ENCODE peak calls at places on chromosomes 4 and X, in ten cellular contexts. One of them, this sample, is unnamed.

GRCh38 chrX:85544609-85545008 is 165.1 kb upstream of the POF1B start:
- DNase-seq in ovary: no peak
- DNase-seq in choroid plexus epithelial cell: peak; percentile 0
- DNase-seq in naive thymus-derived CD4-positive, alpha-beta T cell: no peak
- DNase-seq in GM23338: no peak
- DNase-seq in upper lobe of right lung: no peak
- DNase-seq in CD4-positive, CD25-positive, alpha-beta regulatory T cell: no peak
- DNase-seq in endodermal cell: no peak
- DNase-seq in GM06990: no peak
- DNase-seq in right atrium auricular region: no peak
- DNase-seq in this sample: no peak

GRCh38 chr4:121698119-121698732 is 1.4 kb upstream of the ANXA5 start:
- DNase-seq in ovary: peak; percentile 23
- DNase-seq in choroid plexus epithelial cell: no peak
- DNase-seq in naive thymus-derived CD4-positive, alpha-beta T cell: no peak
- DNase-seq in GM23338: no peak
- DNase-seq in upper lobe of right lung: no peak
- DNase-seq in CD4-positive, CD25-positive, alpha-beta regulatory T cell: no peak
- DNase-seq in endodermal cell: no peak
- DNase-seq in GM06990: no peak
- DNase-seq in right atrium auricular region: no peak
- DNase-seq in this sample: no peak

GRCh38 chr4:102439835-102440234 is 61.3 kb upstream of the NFKB1 start:
- DNase-seq in ovary: no peak
- DNase-seq in choroid plexus epithelial cell: peak; percentile 95
- DNase-seq in naive thymus-derived CD4-positive, alpha-beta T cell: no peak
- DNase-seq in GM23338: no peak
- DNase-seq in upper lobe of right lung: no peak
- DNase-seq in CD4-positive, CD25-positive, alpha-beta regulatory T cell: no peak
- DNase-seq in endodermal cell: no peak
- DNase-seq in GM06990: no peak
- DNase-seq in right atrium auricular region: no peak
- DNase-seq in this sample: no peak

GRCh38 chr4:28921886-28922285 is 1798.3 kb upstream of the PCDH7 start:
- DNase-seq in ovary: no peak
- DNase-seq in choroid plexus epithelial cell: no peak
- DNase-seq in naive thymus-derived CD4-positive, alpha-beta T cell: no peak
- DNase-seq in GM23338: no peak
- DNase-seq in upper lobe of right lung: no peak
- DNase-seq in CD4-positive, CD25-positive, alpha-beta regulatory T cell: no peak
- DNase-seq in endodermal cell: no peak
- DNase-seq in GM06990: no peak
- DNase-seq in right atrium auricular region: no peak
- DNase-seq in this sample: no peak

GRCh38 chrX:37652589-37653271 is 32.9 kb upstream of the XK start:
- DNase-seq in ovary: no peak
- DNase-seq in choroid plexus epithelial cell: no peak
- DNase-seq in naive thymus-derived CD4-positive, alpha-beta T cell: no peak
- DNase-seq in GM23338: no peak
- DNase-seq in upper lobe of right lung: no peak
- DNase-seq in CD4-positive, CD25-positive, alpha-beta regulatory T cell: no peak
- DNase-seq in endodermal cell: no peak
- DNase-seq in GM06990: no peak
- DNase-seq in right atrium auricular region: no peak
- DNase-seq in this sample: no peak

GRCh38 chr4:75634951-75635350 is 4.6 kb upstream of the CDKL2 start:
- DNase-seq in ovary: no peak
- DNase-seq in choroid plexus epithelial cell: peak; percentile 30
- DNase-seq in naive thymus-derived CD4-positive, alpha-beta T cell: no peak
- DNase-seq in GM23338: no peak
- DNase-seq in upper lobe of right lung: no peak
- DNase-seq in CD4-positive, CD25-positive, alpha-beta regulatory T cell: no peak
- DNase-seq in endodermal cell: no peak
- DNase-seq in GM06990: no peak
- DNase-seq in right atrium auricular region: no peak
- DNase-seq in this sample: no peak

GRCh38 chr4:2423695-2424094 is 4.9 kb downstream of the CFAP99 start:
- DNase-seq in ovary: no peak
- DNase-seq in choroid plexus epithelial cell: no peak
- DNase-seq in naive thymus-derived CD4-positive, alpha-beta T cell: no peak
- DNase-seq in GM23338: no peak
- DNase-seq in upper lobe of right lung: no peak
- DNase-seq in CD4-positive, CD25-positive, alpha-beta regulatory T cell: no peak
- DNase-seq in endodermal cell: peak; percentile 51
- DNase-seq in GM06990: no peak
- DNase-seq in right atrium auricular region: no peak
- DNase-seq in this sample: no peak

GRCh38 chrX:121356139-121356849 is 308.9 kb downstream of the GLUD2 start:
- DNase-seq in ovary: no peak
- DNase-seq in choroid plexus epithelial cell: no peak
- DNase-seq in naive thymus-derived CD4-positive, alpha-beta T cell: no peak
- DNase-seq in GM23338: no peak
- DNase-seq in upper lobe of right lung: no peak
- DNase-seq in CD4-positive, CD25-positive, alpha-beta regulatory T cell: no peak
- DNase-seq in endodermal cell: no peak
- DNase-seq in GM06990: no peak
- DNase-seq in right atrium auricular region: no peak
- DNase-seq in this sample: no peak

GRCh38 chr4:149279331-149279730 is 536.3 kb downstream of the IQCM start:
- DNase-seq in ovary: no peak
- DNase-seq in choroid plexus epithelial cell: no peak
- DNase-seq in naive thymus-derived CD4-positive, alpha-beta T cell: no peak
- DNase-seq in GM23338: no peak
- DNase-seq in upper lobe of right lung: no peak
- DNase-seq in CD4-positive, CD25-positive, alpha-beta regulatory T cell: no peak
- DNase-seq in endodermal cell: no peak
- DNase-seq in GM06990: no peak
- DNase-seq in right atrium auricular region: no peak
- DNase-seq in this sample: no peak

GRCh38 chrX:40145670-40146470 is 48.1 kb upstream of the BCOR start:
- DNase-seq in ovary: no peak
- DNase-seq in choroid plexus epithelial cell: no peak
- DNase-seq in naive thymus-derived CD4-positive, alpha-beta T cell: no peak
- DNase-seq in GM23338: no peak
- DNase-seq in upper lobe of right lung: no peak
- DNase-seq in CD4-positive, CD25-positive, alpha-beta regulatory T cell: no peak
- DNase-seq in endodermal cell: peak; percentile 68
- DNase-seq in GM06990: no peak
- DNase-seq in right atrium auricular region: no peak
- DNase-seq in this sample: no peak
- H3K4me3 ChIP-seq in ovary: peak overlapping the region; percentile 39
- H3K4me3 ChIP-seq in choroid plexus epithelial cell: peak overlapping the region; percentile 54
- H3K4me3 ChIP-seq in naive thymus-derived CD4-positive, alpha-beta T cell: peak overlapping the region; percentile 39
- H3K4me3 ChIP-seq in GM23338: peak overlapping the region; percentile 58
- H3K4me3 ChIP-seq in upper lobe of right lung: peak overlapping the region; percentile 52
- H3K4me3 ChIP-seq in CD4-positive, CD25-positive, alpha-beta regulatory T cell: no peak overlapping the region
- H3K4me3 ChIP-seq in endodermal cell: peak overlapping the region; percentile 69
- H3K4me3 ChIP-seq in GM06990: no peak overlapping the region
- H3K4me3 ChIP-seq in right atrium auricular region: peak overlapping the region; percentile 48
- H3K4me3 ChIP-seq in this sample: peak overlapping the region; percentile 2

GRCh38 chrX:151985531-151985930 is 11.1 kb upstream of the GABRE start:
- DNase-seq in ovary: no peak
- DNase-seq in choroid plexus epithelial cell: no peak
- DNase-seq in naive thymus-derived CD4-positive, alpha-beta T cell: no peak
- DNase-seq in GM23338: no peak
- DNase-seq in upper lobe of right lung: no peak
- DNase-seq in CD4-positive, CD25-positive, alpha-beta regulatory T cell: no peak
- DNase-seq in endodermal cell: no peak
- DNase-seq in GM06990: no peak
- DNase-seq in right atrium auricular region: no peak
- DNase-seq in this sample: no peak

GRCh38 chrX:151984328-151984727 is 9.9 kb upstream of the GABRE start:
- DNase-seq in ovary: no peak
- DNase-seq in choroid plexus epithelial cell: peak; percentile 85
- DNase-seq in naive thymus-derived CD4-positive, alpha-beta T cell: no peak
- DNase-seq in GM23338: no peak
- DNase-seq in upper lobe of right lung: no peak
- DNase-seq in CD4-positive, CD25-positive, alpha-beta regulatory T cell: no peak
- DNase-seq in endodermal cell: no peak
- DNase-seq in GM06990: no peak
- DNase-seq in right atrium auricular region: no peak
- DNase-seq in this sample: no peak

GRCh38 chrX:151983186-151983585 is 8.7 kb upstream of the GABRE start:
- DNase-seq in ovary: no peak
- DNase-seq in choroid plexus epithelial cell: no peak
- DNase-seq in naive thymus-derived CD4-positive, alpha-beta T cell: no peak
- DNase-seq in GM23338: no peak
- DNase-seq in upper lobe of right lung: no peak
- DNase-seq in CD4-positive, CD25-positive, alpha-beta regulatory T cell: no peak
- DNase-seq in endodermal cell: no peak
- DNase-seq in GM06990: no peak
- DNase-seq in right atrium auricular region: no peak
- DNase-seq in this sample: no peak

GRCh38 chrX:151985955-151986354 is 11.5 kb upstream of the GABRE start:
- DNase-seq in ovary: no peak
- DNase-seq in choroid plexus epithelial cell: peak; percentile 76
- DNase-seq in naive thymus-derived CD4-positive, alpha-beta T cell: no peak
- DNase-seq in GM23338: no peak
- DNase-seq in upper lobe of right lung: no peak
- DNase-seq in CD4-positive, CD25-positive, alpha-beta regulatory T cell: no peak
- DNase-seq in endodermal cell: no peak
- DNase-seq in GM06990: no peak
- DNase-seq in right atrium auricular region: no peak
- DNase-seq in this sample: no peak

DNA sequence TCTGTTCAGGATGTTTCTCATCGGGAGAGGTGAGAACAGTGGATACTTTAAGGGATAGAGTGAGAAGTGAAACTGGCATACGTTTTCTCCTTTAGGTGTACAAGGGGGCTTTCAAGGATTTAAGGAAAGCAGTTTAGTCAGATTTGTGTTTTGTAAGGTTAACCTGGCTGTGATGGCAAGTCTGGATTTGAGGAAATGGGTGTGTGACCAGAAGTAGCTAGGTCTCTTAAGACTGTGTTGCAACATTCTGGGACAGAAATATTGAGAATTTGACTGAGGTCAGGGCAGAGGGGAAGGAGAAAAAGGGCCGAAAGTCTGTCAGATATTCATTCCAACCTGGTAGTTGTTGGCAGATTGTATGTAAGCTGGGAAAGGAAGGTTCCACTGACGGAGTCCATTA is 10.4 kb upstream of the GABRE start:
- DNase-seq in ovary: no peak
- DNase-seq in choroid plexus epithelial cell: no peak
- DNase-seq in naive thymus-derived CD4-positive, alpha-beta T cell: no peak
- DNase-seq in GM23338: no peak
- DNase-seq in upper lobe of right lung: no peak
- DNase-seq in CD4-positive, CD25-positive, alpha-beta regulatory T cell: no peak
- DNase-seq in endodermal cell: no peak
- DNase-seq in GM06990: no peak
- DNase-seq in right atrium auricular region: no peak
- DNase-seq in this sample: no peak
- H3K4me3 ChIP-seq in ovary: no peak overlapping the region
- H3K4me3 ChIP-seq in choroid plexus epithelial cell: no peak overlapping the region
- H3K4me3 ChIP-seq in naive thymus-derived CD4-positive, alpha-beta T cell: no peak overlapping the region
- H3K4me3 ChIP-seq in GM23338: no peak overlapping the region
- H3K4me3 ChIP-seq in upper lobe of right lung: no peak overlapping the region
- H3K4me3 ChIP-seq in CD4-positive, CD25-positive, alpha-beta regulatory T cell: no peak overlapping the region
- H3K4me3 ChIP-seq in endodermal cell: no peak overlapping the region
- H3K4me3 ChIP-seq in GM06990: no peak overlapping the region
- H3K4me3 ChIP-seq in right atrium auricular region: no peak overlapping the region
- H3K4me3 ChIP-seq in this sample: no peak overlapping the region

GRCh38 chr4:158170691-158171455 is 2.0 kb downstream of the GASK1B start:
- DNase-seq in ovary: peak; percentile 76
- DNase-seq in choroid plexus epithelial cell: peak; percentile 53
- DNase-seq in naive thymus-derived CD4-positive, alpha-beta T cell: peak; percentile 26
- DNase-seq in GM23338: peak; percentile 73
- DNase-seq in upper lobe of right lung: peak; percentile 78
- DNase-seq in CD4-positive, CD25-positive, alpha-beta regulatory T cell: no peak
- DNase-seq in endodermal cell: peak; percentile 76
- DNase-seq in GM06990: peak; percentile 11
- DNase-seq in right atrium auricular region: peak; percentile 83
- DNase-seq in this sample: peak; percentile 9
- H3K4me3 ChIP-seq in ovary: peak overlapping the region; percentile 61
- H3K4me3 ChIP-seq in choroid plexus epithelial cell: peak overlapping the region; percentile 59
- H3K4me3 ChIP-seq in naive thymus-derived CD4-positive, alpha-beta T cell: no peak overlapping the region
- H3K4me3 ChIP-seq in GM23338: no peak overlapping the region
- H3K4me3 ChIP-seq in upper lobe of right lung: peak overlapping the region; percentile 52
- H3K4me3 ChIP-seq in CD4-positive, CD25-positive, alpha-beta regulatory T cell: no peak overlapping the region
- H3K4me3 ChIP-seq in endodermal cell: no peak overlapping the region
- H3K4me3 ChIP-seq in GM06990: peak overlapping the region; percentile 20
- H3K4me3 ChIP-seq in right atrium auricular region: peak overlapping the region; percentile 69
- H3K4me3 ChIP-seq in this sample: no peak overlapping the region

GRCh38 chr4:188976644-188977115 is 837.4 kb downstream of the TRIML1 start:
- DNase-seq in ovary: no peak
- DNase-seq in choroid plexus epithelial cell: peak; percentile 57
- DNase-seq in naive thymus-derived CD4-positive, alpha-beta T cell: no peak
- DNase-seq in GM23338: peak; percentile 84
- DNase-seq in upper lobe of right lung: no peak
- DNase-seq in CD4-positive, CD25-positive, alpha-beta regulatory T cell: no peak
- DNase-seq in endodermal cell: peak; percentile 81
- DNase-seq in GM06990: no peak
- DNase-seq in right atrium auricular region: no peak
- DNase-seq in this sample: no peak
- H3K4me3 ChIP-seq in ovary: no peak overlapping the region
- H3K4me3 ChIP-seq in choroid plexus epithelial cell: no peak overlapping the region
- H3K4me3 ChIP-seq in naive thymus-derived CD4-positive, alpha-beta T cell: no peak overlapping the region
- H3K4me3 ChIP-seq in GM23338: no peak overlapping the region
- H3K4me3 ChIP-seq in upper lobe of right lung: no peak overlapping the region
- H3K4me3 ChIP-seq in CD4-positive, CD25-positive, alpha-beta regulatory T cell: no peak overlapping the region
- H3K4me3 ChIP-seq in endodermal cell: peak overlapping the region; percentile 65
- H3K4me3 ChIP-seq in GM06990: no peak overlapping the region
- H3K4me3 ChIP-seq in right atrium auricular region: no peak overlapping the region
- H3K4me3 ChIP-seq in this sample: no peak overlapping the region

This sample was measured in GM12865.